ENCODE peak calls at places on chromosomes 4 and X, in four cellular contexts. Z is left ventricle myocardium inferior, O is fibroblast of mammary gland, L is ovary. I is an unnamed sample.

GRCh38 chr4:156790866-156791265 is 180.7 kb downstream of the PDGFC start:
- DNase-seq in Z (no peak), O (peak; percentile 78), L (no peak), I (no peak)

GRCh38 chr4:94419956-94420355 is 31.8 kb upstream of the PDLIM5 start:
- DNase-seq in Z (no peak), O (peak; percentile 75), L (no peak), I (no peak)

GRCh38 chrX:7654316-7654715 is 188.7 kb upstream of the VCX start:
- DNase-seq in Z (no peak), O (no peak), L (no peak), I (no peak)

GRCh38 chr4:158622251-158622650 is 49.4 kb downstream of the C4orf46 start:
- DNase-seq in Z (no peak), O (peak; percentile 18), L (no peak), I (no peak)

GRCh38 chr4:180962268-180962667 is 1280.9 kb upstream of the TENM3 start:
- DNase-seq in Z (no peak), O (no peak), L (no peak), I (no peak)

GRCh38 chrX:83469551-83469950 is 38.5 kb upstream of the POU3F4 start:
- DNase-seq in Z (no peak), O (peak; percentile 5), L (no peak), I (no peak)

GRCh38 chrX:111492085-111492484 is 19.4 kb upstream of the SERTM2 start:
- DNase-seq in Z (no peak), O (no peak), L (no peak), I (no peak)

GRCh38 chr4:142408003-142408441 is 438.1 kb downstream of the INPP4B start:
- DNase-seq in Z (no peak), O (peak; percentile 90), L (no peak), I (no peak)

GRCh38 chr4:56871357-56871993 is 36.2 kb upstream of the REST start:
- DNase-seq in Z (no peak), O (peak; percentile 8), L (no peak), I (no peak)

DNA sequence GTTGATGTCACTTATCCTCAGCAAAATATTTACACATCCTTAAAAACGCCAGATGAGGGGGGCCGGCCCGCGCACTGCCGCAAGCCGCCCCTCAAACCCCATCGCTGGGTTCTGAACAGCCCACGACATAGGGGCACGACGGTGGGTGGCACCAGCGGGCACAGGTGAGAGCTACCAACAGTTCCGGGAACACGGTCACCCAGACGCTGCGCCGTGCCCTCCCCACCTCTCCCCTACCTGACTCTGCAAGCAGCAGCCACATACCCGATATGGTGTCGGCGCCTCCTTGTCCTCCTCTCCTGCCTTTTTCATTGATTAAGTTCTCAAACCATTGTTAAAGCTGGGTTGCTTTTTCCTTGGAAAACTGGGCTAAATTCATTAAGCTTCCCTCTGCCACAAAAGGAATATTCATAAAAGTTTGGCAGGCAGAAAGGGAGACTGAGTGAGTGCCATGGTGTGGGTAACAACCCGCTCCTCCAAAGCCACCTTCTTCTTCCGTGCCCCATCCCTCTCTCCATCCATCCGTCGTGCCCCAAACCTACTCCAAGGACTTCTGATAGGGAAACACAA is 1.4 kb downstream of the RAI2 start:
- DNase-seq in Z (no peak), O (no peak), L (peak; percentile 23), I (no peak)
- H3K4me3 ChIP-seq in Z (peak overlapping the region; percentile 77), O (no peak overlapping the region), L (peak overlapping the region; percentile 73), I (peak overlapping the region; percentile 66)

DNA sequence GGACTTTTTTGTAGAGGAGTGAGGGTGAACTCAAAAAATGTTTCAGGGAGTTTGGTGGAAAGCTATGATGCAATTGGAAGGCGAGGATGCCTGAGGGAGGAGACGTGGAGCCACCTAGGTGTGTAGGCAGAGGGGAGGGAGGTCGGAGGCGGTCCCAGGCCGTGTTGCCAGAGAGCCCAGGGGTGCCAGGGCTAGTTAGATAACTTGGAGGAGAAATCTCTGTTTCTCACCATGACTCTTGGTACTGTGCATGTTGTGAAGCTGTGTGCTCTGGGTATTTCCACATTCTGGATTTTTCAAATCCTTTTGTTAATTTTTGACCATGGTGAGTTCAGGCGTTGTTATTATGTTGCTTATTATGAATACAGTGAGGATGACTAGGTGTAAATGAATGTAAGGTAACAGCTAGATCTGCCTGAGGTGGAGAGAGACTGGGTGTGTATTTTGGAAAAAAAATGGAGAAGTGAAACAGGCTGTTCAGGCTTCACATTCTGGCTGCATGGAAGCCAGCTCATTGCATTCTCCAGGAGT is 4.5 kb downstream of the RAB9A start:
- DNase-seq in Z (no peak), O (no peak), L (no peak), I (no peak)
- H3K4me3 ChIP-seq in Z (no peak overlapping the region), O (no peak overlapping the region), L (no peak overlapping the region), I (no peak overlapping the region)

GRCh38 chr4:173256825-173257224 is 77.3 kb downstream of the HMGB2 start:
- DNase-seq in Z (no peak), O (no peak), L (no peak), I (no peak)

GRCh38 chr4:173257732-173258717 is 76.1 kb downstream of the HMGB2 start:
- DNase-seq in Z (peak; percentile 46), O (peak; percentile 71), L (peak; percentile 63), I (peak; percentile 52)

GRCh38 chr4:173252024-173252935 is 81.9 kb downstream of the HMGB2 start:
- DNase-seq in Z (peak; percentile 33), O (peak; percentile 99), L (peak; percentile 22), I (no peak)

GRCh38 chr4:173254646-173255045 is 79.5 kb downstream of the HMGB2 start:
- DNase-seq in Z (no peak), O (no peak), L (no peak), I (no peak)

DNA sequence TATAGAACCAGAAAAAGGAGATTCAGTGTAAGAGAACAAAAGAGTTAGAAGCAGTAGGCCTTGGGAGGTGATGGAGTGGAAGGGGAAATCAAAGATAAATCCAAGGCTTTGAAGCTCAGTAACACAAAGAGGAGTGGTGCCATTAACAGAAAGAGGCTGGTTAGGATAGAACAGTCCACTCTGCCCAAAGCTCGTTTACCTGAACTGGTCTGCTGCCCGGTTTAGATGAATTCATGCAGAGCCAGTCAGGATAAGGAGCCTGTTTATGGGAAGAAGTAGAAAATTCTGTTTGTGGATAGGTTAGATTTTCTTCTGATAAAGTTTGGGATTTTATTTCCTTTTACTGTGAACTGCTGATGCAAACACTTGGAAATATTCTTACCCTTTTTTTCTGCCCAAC is 80.6 kb downstream of the HMGB2 start:
- DNase-seq in Z (no peak), O (no peak), L (no peak), I (no peak)
- H3K4me3 ChIP-seq in Z (no peak overlapping the region), O (no peak overlapping the region), L (no peak overlapping the region), I (no peak overlapping the region)

GRCh38 chr4:52949336-52949735 is 87.2 kb downstream of the RASL11B start:
- DNase-seq in Z (no peak), O (no peak), L (no peak), I (no peak)

GRCh38 chr4:52945499-52945898 is 83.4 kb downstream of the RASL11B start:
- DNase-seq in Z (no peak), O (no peak), L (no peak), I (no peak)

GRCh38 chr4:52945982-52946381 is 83.9 kb downstream of the RASL11B start:
- DNase-seq in Z (no peak), O (no peak), L (no peak), I (no peak)

GRCh38 chr4:52946811-52947210 is 84.7 kb downstream of the RASL11B start:
- DNase-seq in Z (peak; percentile 36), O (no peak), L (no peak), I (peak; percentile 55)

DNA sequence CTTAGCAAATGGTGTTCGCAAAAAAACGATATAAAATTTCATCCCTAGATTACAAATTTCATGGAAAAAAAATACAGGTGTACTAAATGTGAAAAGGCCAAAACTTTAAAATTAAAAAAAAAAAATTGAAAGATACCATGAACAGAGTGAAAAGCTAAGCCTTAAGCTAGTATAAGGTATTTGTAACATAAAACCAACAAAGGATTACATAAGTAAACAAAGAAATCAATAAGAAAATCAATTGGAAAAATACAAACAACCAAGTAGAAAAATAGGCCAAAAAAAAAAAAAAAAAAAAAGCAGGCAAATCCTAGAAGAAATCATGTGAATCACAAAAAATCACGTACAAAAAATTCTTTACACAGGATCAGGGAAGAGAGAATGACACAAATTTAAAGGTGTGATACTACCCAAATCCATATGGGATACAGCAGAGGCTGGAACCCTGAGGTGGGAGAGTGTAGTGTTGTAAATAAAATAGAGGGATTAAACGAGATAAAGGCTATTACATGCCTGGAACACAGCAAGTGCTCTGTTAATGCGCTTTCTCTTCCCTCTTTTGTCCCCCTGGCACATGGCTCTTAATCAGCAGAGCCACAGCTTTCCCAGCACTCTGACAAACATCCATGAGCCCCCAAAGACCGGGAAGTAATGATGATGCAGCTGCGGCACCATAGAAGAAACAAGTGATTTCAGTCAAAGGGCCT is 85.7 kb downstream of the RASL11B start:
- DNase-seq in Z (no peak), O (no peak), L (no peak), I (no peak)
- H3K4me3 ChIP-seq in Z (no peak overlapping the region), O (no peak overlapping the region), L (no peak overlapping the region), I (no peak overlapping the region)